ENCODE peak calls at places on chromosome 1, in six cellular contexts. One of them, this sample, is unnamed.

GRCh38 chr1:211938473-211939080 is 96.8 kb downstream of the INTS7 start:
- DNase-seq in CD4-positive, CD25-positive, alpha-beta regulatory T cell: no peak
- DNase-seq in heart left ventricle: no peak
- DNase-seq in AG10803: no peak
- DNase-seq in epithelial cell of esophagus: no peak
- DNase-seq in cardiac muscle cell: no peak
- DNase-seq in this sample: no peak

GRCh38 chr1:150561830-150562367 is 12.7 kb downstream of the ADAMTSL4 start:
- DNase-seq in CD4-positive, CD25-positive, alpha-beta regulatory T cell: peak
- DNase-seq in heart left ventricle: peak
- DNase-seq in AG10803: peak
- DNase-seq in epithelial cell of esophagus: peak
- DNase-seq in cardiac muscle cell: peak
- DNase-seq in this sample: peak

GRCh38 chr1:44568128-44568900 is 106.0 kb downstream of the TMEM53 start:
- DNase-seq in CD4-positive, CD25-positive, alpha-beta regulatory T cell: no peak
- DNase-seq in heart left ventricle: no peak
- DNase-seq in AG10803: no peak
- DNase-seq in epithelial cell of esophagus: peak
- DNase-seq in cardiac muscle cell: no peak
- DNase-seq in this sample: no peak

GRCh38 chr1:54270543-54270942 is 70.6 kb downstream of the MRPL37 start:
- DNase-seq in CD4-positive, CD25-positive, alpha-beta regulatory T cell: no peak
- DNase-seq in heart left ventricle: no peak
- DNase-seq in AG10803: no peak
- DNase-seq in epithelial cell of esophagus: no peak
- DNase-seq in cardiac muscle cell: no peak
- DNase-seq in this sample: no peak

GRCh38 chr1:207495816-207496792 is at the start of gene CR1:
- DNase-seq in CD4-positive, CD25-positive, alpha-beta regulatory T cell: no peak
- DNase-seq in heart left ventricle: peak
- DNase-seq in AG10803: no peak
- DNase-seq in epithelial cell of esophagus: no peak
- DNase-seq in cardiac muscle cell: peak
- DNase-seq in this sample: peak

GRCh38 chr1:112956503-112957132 is 622 bp upstream of the SLC16A1 start:
- DNase-seq in CD4-positive, CD25-positive, alpha-beta regulatory T cell: peak
- DNase-seq in heart left ventricle: peak
- DNase-seq in AG10803: no peak
- DNase-seq in epithelial cell of esophagus: peak
- DNase-seq in cardiac muscle cell: no peak
- DNase-seq in this sample: peak

GRCh38 chr1:16973215-16973614 is 7.2 kb downstream of the MFAP2 start:
- DNase-seq in CD4-positive, CD25-positive, alpha-beta regulatory T cell: no peak
- DNase-seq in heart left ventricle: no peak
- DNase-seq in AG10803: no peak
- DNase-seq in epithelial cell of esophagus: no peak
- DNase-seq in cardiac muscle cell: no peak
- DNase-seq in this sample: no peak

GRCh38 chr1:111281411-111281810 is 9.2 kb upstream of the CHIA start:
- DNase-seq in CD4-positive, CD25-positive, alpha-beta regulatory T cell: no peak
- DNase-seq in heart left ventricle: no peak
- DNase-seq in AG10803: peak
- DNase-seq in epithelial cell of esophagus: peak
- DNase-seq in cardiac muscle cell: no peak
- DNase-seq in this sample: no peak

GRCh38 chr1:168917796-168918195 is 188.7 kb upstream of the ATP1B1 start:
- DNase-seq in CD4-positive, CD25-positive, alpha-beta regulatory T cell: no peak
- DNase-seq in heart left ventricle: no peak
- DNase-seq in AG10803: no peak
- DNase-seq in epithelial cell of esophagus: no peak
- DNase-seq in cardiac muscle cell: no peak
- DNase-seq in this sample: no peak

GRCh38 chr1:116326486-116326885 is 46.6 kb upstream of the ATP1A1 start:
- DNase-seq in CD4-positive, CD25-positive, alpha-beta regulatory T cell: no peak
- DNase-seq in heart left ventricle: no peak
- DNase-seq in AG10803: no peak
- DNase-seq in epithelial cell of esophagus: no peak
- DNase-seq in cardiac muscle cell: no peak
- DNase-seq in this sample: no peak

GRCh38 chr1:199084293-199084692 is 445.5 kb downstream of the PTPRC start:
- DNase-seq in CD4-positive, CD25-positive, alpha-beta regulatory T cell: no peak
- DNase-seq in heart left ventricle: no peak
- DNase-seq in AG10803: peak
- DNase-seq in epithelial cell of esophagus: no peak
- DNase-seq in cardiac muscle cell: peak
- DNase-seq in this sample: no peak

GRCh38 chr1:25568090-25568833 is 24.9 kb downstream of the LDLRAP1 start:
- DNase-seq in CD4-positive, CD25-positive, alpha-beta regulatory T cell: no peak
- DNase-seq in heart left ventricle: no peak
- DNase-seq in AG10803: peak
- DNase-seq in epithelial cell of esophagus: peak
- DNase-seq in cardiac muscle cell: no peak
- DNase-seq in this sample: peak

GRCh38 chr1:186519981-186520380 is 59.1 kb upstream of the PDC start:
- DNase-seq in CD4-positive, CD25-positive, alpha-beta regulatory T cell: no peak
- DNase-seq in heart left ventricle: no peak
- DNase-seq in AG10803: no peak
- DNase-seq in epithelial cell of esophagus: peak
- DNase-seq in cardiac muscle cell: no peak
- DNase-seq in this sample: no peak

GRCh38 chr1:151495316-151495715 is 15.9 kb upstream of the CGN start:
- DNase-seq in CD4-positive, CD25-positive, alpha-beta regulatory T cell: no peak
- DNase-seq in heart left ventricle: no peak
- DNase-seq in AG10803: no peak
- DNase-seq in epithelial cell of esophagus: no peak
- DNase-seq in cardiac muscle cell: no peak
- DNase-seq in this sample: no peak

GRCh38 chr1:227764019-227764391 is 28.8 kb downstream of the SNAP47 start:
- DNase-seq in CD4-positive, CD25-positive, alpha-beta regulatory T cell: no peak
- DNase-seq in heart left ventricle: no peak
- DNase-seq in AG10803: peak
- DNase-seq in epithelial cell of esophagus: peak
- DNase-seq in cardiac muscle cell: no peak
- DNase-seq in this sample: no peak

GRCh38 chr1:236064674-236065508 is at the start of gene NID1:
- DNase-seq in CD4-positive, CD25-positive, alpha-beta regulatory T cell: no peak
- DNase-seq in heart left ventricle: peak
- DNase-seq in AG10803: peak
- DNase-seq in epithelial cell of esophagus: peak
- DNase-seq in cardiac muscle cell: peak
- DNase-seq in this sample: peak

GRCh38 chr1:41578712-41579335 is 94.3 kb upstream of the EDN2 start:
- DNase-seq in CD4-positive, CD25-positive, alpha-beta regulatory T cell: no peak
- DNase-seq in heart left ventricle: no peak
- DNase-seq in AG10803: peak
- DNase-seq in epithelial cell of esophagus: peak
- DNase-seq in cardiac muscle cell: peak
- DNase-seq in this sample: peak

GRCh38 chr1:5455651-5456050 is 536.6 kb downstream of the NPHP4 start:
- DNase-seq in CD4-positive, CD25-positive, alpha-beta regulatory T cell: no peak
- DNase-seq in heart left ventricle: no peak
- DNase-seq in AG10803: no peak
- DNase-seq in epithelial cell of esophagus: no peak
- DNase-seq in cardiac muscle cell: no peak
- DNase-seq in this sample: peak

GRCh38 chr1:113415256-113416189 is 25.2 kb downstream of the MAGI3 start:
- DNase-seq in CD4-positive, CD25-positive, alpha-beta regulatory T cell: no peak
- DNase-seq in heart left ventricle: no peak
- DNase-seq in AG10803: no peak
- DNase-seq in epithelial cell of esophagus: no peak
- DNase-seq in cardiac muscle cell: no peak
- DNase-seq in this sample: no peak

GRCh38 chr1:38009088-38009840 is 3.3 kb upstream of the UTP11 start:
- DNase-seq in CD4-positive, CD25-positive, alpha-beta regulatory T cell: no peak
- DNase-seq in heart left ventricle: no peak
- DNase-seq in AG10803: peak
- DNase-seq in epithelial cell of esophagus: peak
- DNase-seq in cardiac muscle cell: peak
- DNase-seq in this sample: peak

GRCh38 chr1:245156736-245157505 is 2.1 kb downstream of the KIF26B start:
- DNase-seq in CD4-positive, CD25-positive, alpha-beta regulatory T cell: no peak
- DNase-seq in heart left ventricle: no peak
- DNase-seq in AG10803: peak
- DNase-seq in epithelial cell of esophagus: peak
- DNase-seq in cardiac muscle cell: peak
- DNase-seq in this sample: peak

GRCh38 chr1:205449750-205450443 is 5.9 kb downstream of the BLACAT1 start:
- DNase-seq in CD4-positive, CD25-positive, alpha-beta regulatory T cell: no peak
- DNase-seq in heart left ventricle: no peak
- DNase-seq in AG10803: peak
- DNase-seq in epithelial cell of esophagus: peak
- DNase-seq in cardiac muscle cell: peak
- DNase-seq in this sample: peak

GRCh38 chr1:1183833-1184775 is 10.4 kb downstream of the TTLL10 start:
- DNase-seq in CD4-positive, CD25-positive, alpha-beta regulatory T cell: peak
- DNase-seq in heart left ventricle: peak
- DNase-seq in AG10803: no peak
- DNase-seq in epithelial cell of esophagus: no peak
- DNase-seq in cardiac muscle cell: no peak
- DNase-seq in this sample: peak

GRCh38 chr1:223221686-223222085 is 78.6 kb upstream of the TLR5 start:
- DNase-seq in CD4-positive, CD25-positive, alpha-beta regulatory T cell: no peak
- DNase-seq in heart left ventricle: peak
- DNase-seq in AG10803: no peak
- DNase-seq in epithelial cell of esophagus: no peak
- DNase-seq in cardiac muscle cell: no peak
- DNase-seq in this sample: peak

GRCh38 chr1:204079608-204079999 is 6.7 kb downstream of the SOX13 start:
- DNase-seq in CD4-positive, CD25-positive, alpha-beta regulatory T cell: no peak
- DNase-seq in heart left ventricle: no peak
- DNase-seq in AG10803: no peak
- DNase-seq in epithelial cell of esophagus: no peak
- DNase-seq in cardiac muscle cell: no peak
- DNase-seq in this sample: peak

GRCh38 chr1:32966900-32967299 is 2.3 kb upstream of the RNF19B start:
- DNase-seq in CD4-positive, CD25-positive, alpha-beta regulatory T cell: no peak
- DNase-seq in heart left ventricle: no peak
- DNase-seq in AG10803: no peak
- DNase-seq in epithelial cell of esophagus: no peak
- DNase-seq in cardiac muscle cell: no peak
- DNase-seq in this sample: no peak
- H3K4me3 ChIP-seq in CD4-positive, CD25-positive, alpha-beta regulatory T cell: no peak
- H3K4me3 ChIP-seq in heart left ventricle: no peak
- H3K4me3 ChIP-seq in AG10803: no peak
- H3K4me3 ChIP-seq in epithelial cell of esophagus: no peak
- H3K4me3 ChIP-seq in cardiac muscle cell: no peak
- H3K4me3 ChIP-seq in this sample: no peak

GRCh38 chr1:230085178-230085515 is 18.1 kb downstream of the GALNT2 start:
- DNase-seq in CD4-positive, CD25-positive, alpha-beta regulatory T cell: no peak
- DNase-seq in heart left ventricle: no peak
- DNase-seq in AG10803: no peak
- DNase-seq in epithelial cell of esophagus: peak
- DNase-seq in cardiac muscle cell: no peak
- DNase-seq in this sample: peak

GRCh38 chr1:230083746-230084407 is 16.8 kb downstream of the GALNT2 start:
- DNase-seq in CD4-positive, CD25-positive, alpha-beta regulatory T cell: no peak
- DNase-seq in heart left ventricle: no peak
- DNase-seq in AG10803: no peak
- DNase-seq in epithelial cell of esophagus: no peak
- DNase-seq in cardiac muscle cell: no peak
- DNase-seq in this sample: peak

GRCh38 chr1:230086152-230086551 is 19.1 kb downstream of the GALNT2 start:
- DNase-seq in CD4-positive, CD25-positive, alpha-beta regulatory T cell: no peak
- DNase-seq in heart left ventricle: no peak
- DNase-seq in AG10803: no peak
- DNase-seq in epithelial cell of esophagus: no peak
- DNase-seq in cardiac muscle cell: no peak
- DNase-seq in this sample: peak

GRCh38 chr1:230083053-230083452 is 16.0 kb downstream of the GALNT2 start:
- DNase-seq in CD4-positive, CD25-positive, alpha-beta regulatory T cell: no peak
- DNase-seq in heart left ventricle: no peak
- DNase-seq in AG10803: no peak
- DNase-seq in epithelial cell of esophagus: no peak
- DNase-seq in cardiac muscle cell: no peak
- DNase-seq in this sample: no peak

GRCh38 chr1:230084408-230085177 is 17.6 kb downstream of the GALNT2 start:
- DNase-seq in CD4-positive, CD25-positive, alpha-beta regulatory T cell: no peak
- DNase-seq in heart left ventricle: peak
- DNase-seq in AG10803: peak
- DNase-seq in epithelial cell of esophagus: peak
- DNase-seq in cardiac muscle cell: no peak
- DNase-seq in this sample: peak
- H3K4me3 ChIP-seq in CD4-positive, CD25-positive, alpha-beta regulatory T cell: no peak
- H3K4me3 ChIP-seq in heart left ventricle: no peak
- H3K4me3 ChIP-seq in AG10803: peak
- H3K4me3 ChIP-seq in epithelial cell of esophagus: peak
- H3K4me3 ChIP-seq in cardiac muscle cell: no peak
- H3K4me3 ChIP-seq in this sample: no peak

GRCh38 chr1:2391385-2392070 is at the start of the genes MORN1 and RER1:
- DNase-seq in CD4-positive, CD25-positive, alpha-beta regulatory T cell: peak
- DNase-seq in heart left ventricle: peak
- DNase-seq in AG10803: peak
- DNase-seq in epithelial cell of esophagus: peak
- DNase-seq in cardiac muscle cell: peak
- DNase-seq in this sample: peak

GRCh38 chr1:2388004-2388913 is 3.1 kb downstream of the MORN1 start:
- DNase-seq in CD4-positive, CD25-positive, alpha-beta regulatory T cell: no peak
- DNase-seq in heart left ventricle: peak
- DNase-seq in AG10803: no peak
- DNase-seq in epithelial cell of esophagus: no peak
- DNase-seq in cardiac muscle cell: no peak
- DNase-seq in this sample: no peak

GRCh38 chr1:2392071-2392442 is 416 bp downstream of the RER1 start:
- DNase-seq in CD4-positive, CD25-positive, alpha-beta regulatory T cell: no peak
- DNase-seq in heart left ventricle: no peak
- DNase-seq in AG10803: no peak
- DNase-seq in epithelial cell of esophagus: no peak
- DNase-seq in cardiac muscle cell: no peak
- DNase-seq in this sample: no peak

GRCh38 chr1:2391034-2391384 is 345 bp downstream of the MORN1 start:
- DNase-seq in CD4-positive, CD25-positive, alpha-beta regulatory T cell: no peak
- DNase-seq in heart left ventricle: peak
- DNase-seq in AG10803: peak
- DNase-seq in epithelial cell of esophagus: peak
- DNase-seq in cardiac muscle cell: peak
- DNase-seq in this sample: peak

GRCh38 chr1:2389644-2390043 is 1.7 kb downstream of the MORN1 start:
- DNase-seq in CD4-positive, CD25-positive, alpha-beta regulatory T cell: no peak
- DNase-seq in heart left ventricle: no peak
- DNase-seq in AG10803: no peak
- DNase-seq in epithelial cell of esophagus: no peak
- DNase-seq in cardiac muscle cell: no peak
- DNase-seq in this sample: no peak
- H3K4me3 ChIP-seq in CD4-positive, CD25-positive, alpha-beta regulatory T cell: no peak
- H3K4me3 ChIP-seq in heart left ventricle: no peak
- H3K4me3 ChIP-seq in AG10803: no peak
- H3K4me3 ChIP-seq in epithelial cell of esophagus: no peak
- H3K4me3 ChIP-seq in cardiac muscle cell: no peak
- H3K4me3 ChIP-seq in this sample: no peak

DNA sequence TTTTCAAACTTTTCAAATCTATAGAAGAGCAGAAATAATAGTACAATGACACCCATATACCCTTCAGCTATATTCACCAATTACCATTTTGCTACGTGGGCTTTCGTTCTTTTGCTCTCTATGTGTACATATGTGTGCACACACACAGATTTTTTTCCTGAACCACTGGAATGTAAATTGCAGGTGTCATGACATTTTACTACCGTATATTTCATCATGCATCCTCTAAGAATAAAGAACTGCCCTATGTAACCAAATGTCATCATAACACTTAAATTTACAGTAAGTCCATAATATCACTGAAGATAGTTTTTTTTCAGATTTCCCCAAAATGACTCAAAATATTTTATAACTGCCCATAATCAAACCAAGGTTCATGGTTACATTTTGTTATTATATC is 88.4 kb upstream of the GFI1 start:
- DNase-seq in CD4-positive, CD25-positive, alpha-beta regulatory T cell: no peak
- DNase-seq in heart left ventricle: no peak
- DNase-seq in AG10803: no peak
- DNase-seq in epithelial cell of esophagus: no peak
- DNase-seq in cardiac muscle cell: no peak
- DNase-seq in this sample: no peak
- H3K4me3 ChIP-seq in CD4-positive, CD25-positive, alpha-beta regulatory T cell: no peak
- H3K4me3 ChIP-seq in heart left ventricle: no peak
- H3K4me3 ChIP-seq in AG10803: no peak
- H3K4me3 ChIP-seq in epithelial cell of esophagus: no peak
- H3K4me3 ChIP-seq in cardiac muscle cell: no peak
- H3K4me3 ChIP-seq in this sample: no peak